ENCODE peak calls at places on chromosome 1, in eight cellular contexts. M is BJ, U is upper lobe of right lung, W is heart right ventricle, S is MM.1S, V is lower leg skin, I is AG10803, O is fibroblast of villous mesenchyme. F is an unnamed sample.

GRCh38 chr1:181189691-181190361 is 101.3 kb downstream of the IER5 start:
- DNase-seq in M (no peak), U (peak; percentile 81), W (peak; percentile 36), S (peak; percentile 64), V (peak; percentile 88), I (peak; percentile 39), O (peak; percentile 43), F (peak; percentile 40)

GRCh38 chr1:21293537-21294265 is 3.4 kb upstream of the ECE1 start:
- DNase-seq in M (no peak), U (no peak), W (no peak), S (peak; percentile 85), V (no peak), I (no peak), O (no peak), F (no peak)

GRCh38 chr1:230744382-230744781 is 2.8 kb upstream of the CAPN9 start:
- DNase-seq in M (peak; percentile 35), U (no peak), W (no peak), S (no peak), V (no peak), I (peak; percentile 51), O (peak; percentile 50), F (peak; percentile 13)

GRCh38 chr1:171983584-171983983 is 142.3 kb downstream of the DNM3 start:
- DNase-seq in M (no peak), U (no peak), W (no peak), S (peak; percentile 20), V (no peak), I (peak; percentile 57), O (peak; percentile 41), F (peak; percentile 51)

GRCh38 chr1:173714441-173714758 is 381 bp upstream of the KLHL20 start:
- DNase-seq in M (no peak), U (no peak), W (no peak), S (no peak), V (no peak), I (no peak), O (no peak), F (no peak)

GRCh38 chr1:9724706-9725476 is 73.4 kb downstream of the PIK3CD start:
- DNase-seq in M (no peak), U (peak; percentile 82), W (no peak), S (peak; percentile 68), V (no peak), I (peak; percentile 43), O (peak; percentile 51), F (peak; percentile 61)

GRCh38 chr1:81165963-81166362 is 634.8 kb upstream of the ADGRL2 start:
- DNase-seq in M (no peak), U (no peak), W (no peak), S (no peak), V (no peak), I (no peak), O (no peak), F (peak; percentile 13)

GRCh38 chr1:185441608-185442007 is 124.6 kb upstream of the IVNS1ABP start:
- DNase-seq in M (peak; percentile 66), U (no peak), W (no peak), S (no peak), V (no peak), I (peak; percentile 87), O (peak; percentile 50), F (peak; percentile 63)

GRCh38 chr1:161069201-161069685 is 448 bp downstream of the ARHGAP30 start:
- DNase-seq in M (no peak), U (no peak), W (no peak), S (no peak), V (no peak), I (no peak), O (no peak), F (no peak)

GRCh38 chr1:238488406-238488805 is 597.7 kb upstream of the ZP4 start:
- DNase-seq in M (no peak), U (no peak), W (no peak), S (no peak), V (no peak), I (no peak), O (peak; percentile 32), F (no peak)

GRCh38 chr1:233406994-233407631 is 79.6 kb downstream of the MAP3K21 start:
- DNase-seq in M (no peak), U (no peak), W (no peak), S (no peak), V (no peak), I (no peak), O (no peak), F (no peak)

GRCh38 chr1:119139393-119139792 is 1.1 kb downstream of the WARS2 start:
- DNase-seq in M (no peak), U (no peak), W (no peak), S (peak; percentile 49), V (no peak), I (no peak), O (no peak), F (no peak)

GRCh38 chr1:151641229-151641628 is 29.4 kb downstream of the SNX27 start:
- DNase-seq in M (no peak), U (no peak), W (no peak), S (no peak), V (no peak), I (no peak), O (no peak), F (peak; percentile 15)

GRCh38 chr1:30061292-30062204 is 661.8 kb downstream of the MATN1 start:
- DNase-seq in M (no peak), U (no peak), W (no peak), S (no peak), V (no peak), I (no peak), O (no peak), F (no peak)

GRCh38 chr1:60173006-60173405 is 99.4 kb upstream of the C1orf87 start:
- DNase-seq in M (no peak), U (no peak), W (no peak), S (no peak), V (no peak), I (no peak), O (no peak), F (no peak)

GRCh38 chr1:63877816-63878215 is 104.0 kb downstream of the ROR1 start:
- DNase-seq in M (no peak), U (peak; percentile 64), W (no peak), S (no peak), V (no peak), I (peak; percentile 75), O (peak; percentile 52), F (peak; percentile 78)

GRCh38 chr1:56534252-56534651 is 45.1 kb downstream of the PLPP3 start:
- DNase-seq in M (no peak), U (no peak), W (no peak), S (no peak), V (no peak), I (no peak), O (no peak), F (no peak)

GRCh38 chr1:32933742-32934322 is 30.8 kb downstream of the RNF19B start:
- DNase-seq in M (no peak), U (no peak), W (peak; percentile 38), S (no peak), V (no peak), I (peak; percentile 23), O (peak; percentile 75), F (no peak)

GRCh38 chr1:226783202-226783601 is 44.1 kb upstream of the ITPKB start:
- DNase-seq in M (no peak), U (no peak), W (no peak), S (no peak), V (no peak), I (no peak), O (no peak), F (no peak)

GRCh38 chr1:50422675-50422945 is 633 bp downstream of the DMRTA2 start:
- DNase-seq in M (no peak), U (no peak), W (no peak), S (no peak), V (no peak), I (no peak), O (no peak), F (no peak)

GRCh38 chr1:100400332-100400933 is 48.1 kb downstream of the CDC14A start:
- DNase-seq in M (no peak), U (no peak), W (peak; percentile 52), S (peak; percentile 45), V (no peak), I (no peak), O (no peak), F (no peak)

GRCh38 chr1:58898739-58899580 is 115.1 kb upstream of the JUN start:
- DNase-seq in M (no peak), U (peak; percentile 69), W (peak; percentile 85), S (no peak), V (no peak), I (no peak), O (peak; percentile 93), F (no peak)

GRCh38 chr1:235739124-235739523 is 89.5 kb upstream of the GNG4 start:
- DNase-seq in M (peak; percentile 9), U (no peak), W (no peak), S (no peak), V (no peak), I (peak; percentile 71), O (peak; percentile 81), F (peak; percentile 66)

DNA sequence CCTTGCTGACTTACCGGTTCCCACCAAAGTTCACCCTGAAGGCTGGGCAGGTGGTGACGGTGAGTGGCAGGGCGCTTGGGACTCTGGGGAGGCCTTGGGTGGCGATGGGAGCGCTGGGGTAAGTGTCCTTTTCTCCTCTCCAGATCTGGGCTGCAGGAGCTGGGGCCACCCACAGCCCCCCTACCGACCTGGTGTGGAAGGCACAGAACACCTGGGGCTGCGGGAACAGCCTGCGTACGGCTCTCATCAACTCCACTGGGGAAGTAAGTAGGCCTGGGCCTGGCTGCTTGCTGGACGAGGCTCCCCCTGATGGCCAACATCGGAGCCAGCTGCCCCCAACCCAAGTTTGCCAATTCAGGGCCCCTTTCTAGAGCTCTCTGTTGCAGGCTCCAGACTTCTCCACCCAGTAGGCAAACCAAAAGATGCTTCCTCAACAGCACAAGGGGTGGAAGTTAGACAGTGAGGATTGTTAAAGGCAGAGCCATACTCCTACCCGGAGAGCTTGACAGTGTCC is 16.4 kb upstream of the SEMA4A start:
- DNase-seq in M (no peak), U (no peak), W (no peak), S (no peak), V (no peak), I (no peak), O (no peak), F (no peak)
- TF ChIP-seq CTCF in M (peak; percentile 27), U (no peak), W (no peak), S (no peak), V (no peak), I (peak; percentile 17), O (no peak), F (no peak)

GRCh38 chr1:94012686-94013330 is 103.6 kb upstream of the GCLM start:
- DNase-seq in M (no peak), U (no peak), W (no peak), S (no peak), V (no peak), I (no peak), O (peak; percentile 27), F (no peak)
- H3K4me3 ChIP-seq in M (no peak overlapping the region), U (no peak overlapping the region), W (no peak overlapping the region), S (no peak overlapping the region), V (no peak overlapping the region), I (no peak overlapping the region), O (no peak overlapping the region), F (no peak overlapping the region)

GRCh38 chr1:11594222-11594621 is 60.0 kb downstream of the FBXO2 start:
- DNase-seq in M (no peak), U (no peak), W (no peak), S (no peak), V (no peak), I (peak; percentile 31), O (peak; percentile 23), F (peak; percentile 5)
- TF ChIP-seq CTCF in M (peak; percentile 29), U (no peak), W (no peak), S (no peak), V (no peak), I (peak; percentile 41), O (peak; percentile 39), F (no peak)

DNA sequence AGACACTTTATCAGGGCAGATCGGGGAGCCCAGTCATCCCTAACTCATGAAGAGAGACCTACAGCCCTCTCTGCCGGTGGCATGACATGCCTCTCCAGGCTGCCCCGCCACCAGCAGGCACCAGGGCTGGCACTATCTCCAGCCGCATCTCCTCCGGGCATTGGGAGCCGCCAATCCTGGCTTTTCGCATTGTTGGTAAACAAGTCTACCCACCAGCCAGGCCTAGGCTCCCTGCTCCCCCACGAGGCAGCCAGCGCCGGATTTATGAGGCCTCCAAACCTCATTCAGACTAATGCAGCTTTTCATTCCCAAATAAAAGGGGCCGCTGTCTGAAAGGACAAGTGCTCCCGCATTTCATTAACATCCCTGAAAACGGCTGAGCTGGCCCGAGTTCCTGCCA is 3.4 kb upstream of the GRIK3 start:
- DNase-seq in M (no peak), U (no peak), W (no peak), S (no peak), V (no peak), I (no peak), O (no peak), F (no peak)
- H3K4me3 ChIP-seq in M (no peak overlapping the region), U (no peak overlapping the region), W (no peak overlapping the region), S (no peak overlapping the region), V (no peak overlapping the region), I (no peak overlapping the region), O (no peak overlapping the region), F (no peak overlapping the region)

F was measured in fibroblast of mammary gland.